ENCODE peak calls at places on chromosome 14, in six cellular contexts. R is AG08396; Z is epithelial cell of esophagus; W is activated T-cell treated with anti-CD3 and anti-CD28 coated beads, Interleukin-2, amount 50 U/mL, for 24 hours; K is HAP-1; V is Peyer's patch. E is an unnamed sample.

GRCh38 chr14:99599440-99599839 is 4.6 kb downstream of the CCDC85C start:
- DNase-seq in R (no peak), Z (no peak), W (no peak), K (no peak), V (peak), E (no peak)

GRCh38 chr14:98138666-98139065 is 1133.3 kb downstream of the BCL11B start:
- DNase-seq in R (no peak), Z (peak), W (peak), K (no peak), V (no peak), E (no peak)

GRCh38 chr14:105247715-105248367 is 492 bp upstream of the BTBD6 start:
- DNase-seq in R (no peak), Z (no peak), W (no peak), K (no peak), V (no peak), E (no peak)

GRCh38 chr14:30559638-30560071 is 697 bp downstream of the G2E3 start:
- DNase-seq in R (peak), Z (peak), W (no peak), K (peak), V (no peak), E (peak)

GRCh38 chr14:68361231-68361630 is 431.6 kb downstream of the ZFP36L1 start:
- DNase-seq in R (no peak), Z (no peak), W (no peak), K (no peak), V (no peak), E (no peak)

GRCh38 chr14:63938198-63939005 is 85.6 kb downstream of the SYNE2 start:
- DNase-seq in R (no peak), Z (peak), W (peak), K (no peak), V (no peak), E (no peak)

GRCh38 chr14:64692597-64693350 is 11.4 kb upstream of the PLEKHG3 start:
- DNase-seq in R (no peak), Z (peak), W (no peak), K (no peak), V (no peak), E (no peak)

GRCh38 chr14:106163316-106163715 is 636.9 kb downstream of the TMEM121 start:
- DNase-seq in R (no peak), Z (no peak), W (no peak), K (no peak), V (no peak), E (no peak)

GRCh38 chr14:103848720-103849077 is 1.3 kb upstream of the PPP1R13B start:
- DNase-seq in R (no peak), Z (no peak), W (no peak), K (no peak), V (no peak), E (no peak)

GRCh38 chr14:23513005-23513412 is 38.6 kb downstream of the ZFHX2 start:
- DNase-seq in R (no peak), Z (no peak), W (no peak), K (no peak), V (no peak), E (no peak)

GRCh38 chr14:100827751-100828447 is 2.0 kb downstream of the MEG3 start:
- DNase-seq in R (peak), Z (peak), W (no peak), K (no peak), V (no peak), E (no peak)

GRCh38 chr14:61444215-61444768 is 122.9 kb downstream of the PRKCH start:
- DNase-seq in R (no peak), Z (no peak), W (peak), K (no peak), V (no peak), E (no peak)

GRCh38 chr14:73785336-73785833 is 66.2 kb upstream of the PTGR2 start:
- DNase-seq in R (no peak), Z (peak), W (no peak), K (peak), V (peak), E (no peak)

GRCh38 chr14:44316647-44317432 is 190.2 kb downstream of the FSCB start:
- DNase-seq in R (peak), Z (peak), W (no peak), K (peak), V (no peak), E (peak)

GRCh38 chr14:63438065-63438757 is 105.0 kb downstream of the PPP2R5E start:
- DNase-seq in R (peak), Z (peak), W (no peak), K (peak), V (no peak), E (peak)

GRCh38 chr14:32932921-32933622 is 5.6 kb upstream of the NPAS3 start:
- DNase-seq in R (no peak), Z (no peak), W (no peak), K (no peak), V (no peak), E (no peak)

GRCh38 chr14:38791862-38792261 is 311.2 kb downstream of the SEC23A start:
- DNase-seq in R (no peak), Z (no peak), W (no peak), K (peak), V (no peak), E (no peak)

GRCh38 chr14:99035268-99035667 is 236.7 kb downstream of the BCL11B start:
- DNase-seq in R (peak), Z (peak), W (peak), K (no peak), V (no peak), E (no peak)

GRCh38 chr14:92348154-92348553 is 25.2 kb downstream of the SLC24A4 start:
- DNase-seq in R (no peak), Z (peak), W (no peak), K (no peak), V (no peak), E (no peak)

GRCh38 chr14:92751819-92752218 is 3.4 kb upstream of the LGMN start:
- DNase-seq in R (no peak), Z (no peak), W (no peak), K (no peak), V (no peak), E (no peak)

E was measured in foreskin melanocyte.